ENCODE peak calls at places on chromosomes 4 and X, in nine cellular contexts. One of them, this sample, is unnamed. For H3K27me3, the result is how much of the 10 kb centered on the place peaks cover.

GRCh38 chrX:45228126-45228525 is 27.4 kb upstream of the DIPK2B start:
- DNase-seq in HepG2: no peak
- DNase-seq in spleen: no peak
- DNase-seq in HCT116: no peak
- DNase-seq in SK-N-SH: no peak
- DNase-seq in transverse colon: no peak
- DNase-seq in GM23338: no peak
- DNase-seq in endothelial cell of umbilical vein: no peak
- DNase-seq in breast epithelium: no peak
- DNase-seq in this sample: no peak

GRCh38 chr4:80781436-80781835 is 249.1 kb upstream of the BMP3 start:
- DNase-seq in HepG2: no peak
- DNase-seq in spleen: no peak
- DNase-seq in HCT116: no peak
- DNase-seq in SK-N-SH: no peak
- DNase-seq in transverse colon: no peak
- DNase-seq in GM23338: no peak
- DNase-seq in endothelial cell of umbilical vein: no peak
- DNase-seq in breast epithelium: no peak
- DNase-seq in this sample: no peak

GRCh38 chr4:89539797-89540711 is 232.5 kb upstream of the GPRIN3 start:
- DNase-seq in HepG2: no peak
- DNase-seq in spleen: no peak
- DNase-seq in HCT116: no peak
- DNase-seq in SK-N-SH: no peak
- DNase-seq in transverse colon: no peak
- DNase-seq in GM23338: no peak
- DNase-seq in endothelial cell of umbilical vein: peak
- DNase-seq in breast epithelium: no peak
- DNase-seq in this sample: no peak

GRCh38 chr4:139763205-139763604 is 97.6 kb downstream of the MGST2 start:
- DNase-seq in HepG2: no peak
- DNase-seq in spleen: no peak
- DNase-seq in HCT116: no peak
- DNase-seq in SK-N-SH: peak
- DNase-seq in transverse colon: no peak
- DNase-seq in GM23338: peak
- DNase-seq in endothelial cell of umbilical vein: no peak
- DNase-seq in breast epithelium: no peak
- DNase-seq in this sample: no peak

GRCh38 chr4:122914292-122914904 is 8.0 kb downstream of the NUDT6 start:
- DNase-seq in HepG2: peak
- DNase-seq in spleen: no peak
- DNase-seq in HCT116: no peak
- DNase-seq in SK-N-SH: peak
- DNase-seq in transverse colon: no peak
- DNase-seq in GM23338: peak
- DNase-seq in endothelial cell of umbilical vein: peak
- DNase-seq in breast epithelium: no peak
- DNase-seq in this sample: no peak

GRCh38 chr4:3792813-3793212 is 26.6 kb downstream of the ADRA2C start:
- DNase-seq in HepG2: no peak
- DNase-seq in spleen: no peak
- DNase-seq in HCT116: no peak
- DNase-seq in SK-N-SH: peak
- DNase-seq in transverse colon: no peak
- DNase-seq in GM23338: peak
- DNase-seq in endothelial cell of umbilical vein: no peak
- DNase-seq in breast epithelium: no peak
- DNase-seq in this sample: no peak

GRCh38 chrX:1535241-1536041 is 1.5 kb downstream of the P2RY8 start:
- DNase-seq in HepG2: no peak
- DNase-seq in spleen: peak
- DNase-seq in HCT116: no peak
- DNase-seq in SK-N-SH: no peak
- DNase-seq in transverse colon: peak
- DNase-seq in GM23338: no peak
- DNase-seq in endothelial cell of umbilical vein: no peak
- DNase-seq in breast epithelium: no peak
- DNase-seq in this sample: no peak

GRCh38 chr4:159722052-159722451 is 619.2 kb downstream of the RAPGEF2 start:
- DNase-seq in HepG2: no peak
- DNase-seq in spleen: peak
- DNase-seq in HCT116: no peak
- DNase-seq in SK-N-SH: no peak
- DNase-seq in transverse colon: no peak
- DNase-seq in GM23338: no peak
- DNase-seq in endothelial cell of umbilical vein: no peak
- DNase-seq in breast epithelium: no peak
- DNase-seq in this sample: no peak

GRCh38 chrX:72308566-72309296 is 3.0 kb upstream of the CITED1 start:
- DNase-seq in HepG2: peak
- DNase-seq in spleen: peak
- DNase-seq in HCT116: peak
- DNase-seq in SK-N-SH: peak
- DNase-seq in transverse colon: peak
- DNase-seq in GM23338: peak
- DNase-seq in endothelial cell of umbilical vein: peak
- DNase-seq in breast epithelium: peak
- DNase-seq in this sample: peak

GRCh38 chr4:169975837-169976796 is 50.1 kb downstream of the MFAP3L start:
- DNase-seq in HepG2: peak
- DNase-seq in spleen: no peak
- DNase-seq in HCT116: no peak
- DNase-seq in SK-N-SH: no peak
- DNase-seq in transverse colon: peak
- DNase-seq in GM23338: no peak
- DNase-seq in endothelial cell of umbilical vein: no peak
- DNase-seq in breast epithelium: no peak
- DNase-seq in this sample: no peak

GRCh38 chr4:160510925-160511324 is 1408.0 kb downstream of the RAPGEF2 start:
- DNase-seq in HepG2: no peak
- DNase-seq in spleen: no peak
- DNase-seq in HCT116: no peak
- DNase-seq in SK-N-SH: no peak
- DNase-seq in transverse colon: no peak
- DNase-seq in GM23338: no peak
- DNase-seq in endothelial cell of umbilical vein: no peak
- DNase-seq in breast epithelium: no peak
- DNase-seq in this sample: no peak

GRCh38 chrX:17692709-17693346 is 44.5 kb upstream of the SCML1 start:
- DNase-seq in HepG2: no peak
- DNase-seq in spleen: no peak
- DNase-seq in HCT116: no peak
- DNase-seq in SK-N-SH: no peak
- DNase-seq in transverse colon: no peak
- DNase-seq in GM23338: peak
- DNase-seq in endothelial cell of umbilical vein: no peak
- DNase-seq in breast epithelium: no peak
- DNase-seq in this sample: no peak

GRCh38 chr4:144313370-144313769 is 172.9 kb upstream of the GYPA start:
- DNase-seq in HepG2: no peak
- DNase-seq in spleen: no peak
- DNase-seq in HCT116: no peak
- DNase-seq in SK-N-SH: no peak
- DNase-seq in transverse colon: no peak
- DNase-seq in GM23338: no peak
- DNase-seq in endothelial cell of umbilical vein: no peak
- DNase-seq in breast epithelium: no peak
- DNase-seq in this sample: no peak

GRCh38 chrX:65203545-65203944 is 227.3 kb upstream of the ZC4H2 start:
- DNase-seq in HepG2: no peak
- DNase-seq in spleen: no peak
- DNase-seq in HCT116: no peak
- DNase-seq in SK-N-SH: no peak
- DNase-seq in transverse colon: peak
- DNase-seq in GM23338: no peak
- DNase-seq in endothelial cell of umbilical vein: no peak
- DNase-seq in breast epithelium: no peak
- DNase-seq in this sample: no peak

GRCh38 chr4:14110407-14110806 is 482.9 kb upstream of the BOD1L1 start:
- DNase-seq in HepG2: no peak
- DNase-seq in spleen: no peak
- DNase-seq in HCT116: no peak
- DNase-seq in SK-N-SH: no peak
- DNase-seq in transverse colon: no peak
- DNase-seq in GM23338: no peak
- DNase-seq in endothelial cell of umbilical vein: no peak
- DNase-seq in breast epithelium: no peak
- DNase-seq in this sample: no peak

GRCh38 chr4:72313121-72313520 is 255.9 kb downstream of the ADAMTS3 start:
- DNase-seq in HepG2: no peak
- DNase-seq in spleen: no peak
- DNase-seq in HCT116: no peak
- DNase-seq in SK-N-SH: no peak
- DNase-seq in transverse colon: no peak
- DNase-seq in GM23338: no peak
- DNase-seq in endothelial cell of umbilical vein: no peak
- DNase-seq in breast epithelium: peak
- DNase-seq in this sample: no peak

DNA sequence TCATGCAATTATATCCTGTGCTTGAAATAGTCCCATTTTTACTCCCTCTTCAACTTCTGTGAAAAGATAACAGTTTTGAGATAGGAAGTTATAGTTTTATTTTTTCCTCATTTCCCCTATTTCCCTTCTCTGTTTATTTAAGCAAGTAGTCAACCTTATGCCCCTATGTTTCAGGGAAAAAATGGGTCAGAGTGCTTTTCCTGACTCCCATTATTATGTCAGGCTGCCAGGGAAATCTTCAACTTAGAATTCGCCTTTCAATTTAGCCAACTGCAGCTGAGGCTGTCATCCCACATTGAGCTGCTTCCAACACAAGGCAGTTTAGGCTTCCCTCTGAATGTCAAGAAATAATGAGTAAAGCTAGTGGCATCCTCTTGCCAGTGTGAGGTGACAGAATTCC is 42.3 kb downstream of the NXT2 start:
- DNase-seq in HepG2: no peak
- DNase-seq in spleen: no peak
- DNase-seq in HCT116: no peak
- DNase-seq in SK-N-SH: no peak
- DNase-seq in transverse colon: no peak
- DNase-seq in GM23338: no peak
- DNase-seq in endothelial cell of umbilical vein: peak
- DNase-seq in breast epithelium: no peak
- DNase-seq in this sample: no peak
- H3K27me3 ChIP-seq in HepG2: under half
- H3K27me3 ChIP-seq in spleen: under half
- H3K27me3 ChIP-seq in HCT116: under half
- H3K27me3 ChIP-seq in SK-N-SH: under half
- H3K27me3 ChIP-seq in transverse colon: under half
- H3K27me3 ChIP-seq in GM23338: under half
- H3K27me3 ChIP-seq in endothelial cell of umbilical vein: under half
- H3K27me3 ChIP-seq in breast epithelium: under half
- H3K27me3 ChIP-seq in this sample: under half

DNA sequence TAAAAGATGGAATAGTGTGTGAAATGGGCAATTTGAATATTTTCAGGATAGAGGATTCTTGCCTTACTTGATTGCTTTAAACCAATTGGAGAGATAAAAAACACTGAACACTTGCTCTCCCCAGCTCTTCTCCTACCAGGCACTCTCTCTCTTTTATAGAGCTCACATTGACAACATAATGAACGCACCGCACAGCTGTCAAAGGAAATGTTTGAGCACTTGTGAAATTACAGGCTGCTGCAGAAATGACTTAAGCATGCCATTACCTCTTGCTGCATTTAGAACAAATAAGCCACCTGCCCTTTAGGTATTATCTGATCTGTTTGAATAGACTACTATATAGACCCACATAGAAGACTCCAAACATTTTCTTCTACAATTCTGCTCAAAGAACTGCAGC is 227.7 kb downstream of the C4orf33 start:
- DNase-seq in HepG2: no peak
- DNase-seq in spleen: no peak
- DNase-seq in HCT116: no peak
- DNase-seq in SK-N-SH: no peak
- DNase-seq in transverse colon: no peak
- DNase-seq in GM23338: no peak
- DNase-seq in endothelial cell of umbilical vein: no peak
- DNase-seq in breast epithelium: no peak
- DNase-seq in this sample: no peak
- TF ChIP-seq POLR2AphosphoS5 in HepG2: no peak
- TF ChIP-seq POLR2AphosphoS5 in spleen: no peak
- TF ChIP-seq POLR2AphosphoS5 in HCT116: no peak
- TF ChIP-seq POLR2AphosphoS5 in SK-N-SH: no peak
- TF ChIP-seq POLR2AphosphoS5 in transverse colon: no peak
- TF ChIP-seq POLR2AphosphoS5 in GM23338: no peak
- TF ChIP-seq POLR2AphosphoS5 in endothelial cell of umbilical vein: no peak
- TF ChIP-seq POLR2AphosphoS5 in breast epithelium: no peak
- TF ChIP-seq POLR2AphosphoS5 in this sample: no peak

DNA sequence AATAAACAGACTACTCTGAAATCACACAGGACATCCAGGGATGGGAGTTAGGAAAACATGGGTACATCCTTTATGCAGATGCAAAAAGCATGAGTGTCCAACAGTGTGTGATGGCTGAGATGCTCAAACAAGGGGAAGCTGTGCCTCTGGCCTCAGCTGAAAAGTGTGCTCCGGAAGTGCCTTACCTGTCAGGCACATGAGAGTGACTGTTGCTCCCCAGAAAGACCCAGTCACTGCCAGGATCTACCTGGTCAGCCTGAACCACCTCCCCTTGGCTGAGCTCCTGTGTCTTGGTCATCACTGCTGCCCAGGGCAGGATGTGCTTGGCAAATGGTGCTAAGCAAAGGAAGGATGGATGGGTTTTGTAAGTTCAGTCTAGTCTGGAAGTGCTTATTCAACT is 4.0 kb downstream of the PPP2R2C start:
- DNase-seq in HepG2: no peak
- DNase-seq in spleen: peak
- DNase-seq in HCT116: no peak
- DNase-seq in SK-N-SH: no peak
- DNase-seq in transverse colon: no peak
- DNase-seq in GM23338: no peak
- DNase-seq in endothelial cell of umbilical vein: no peak
- DNase-seq in breast epithelium: no peak
- DNase-seq in this sample: no peak
- H3K27me3 ChIP-seq in HepG2: half or more
- H3K27me3 ChIP-seq in spleen: half or more
- H3K27me3 ChIP-seq in HCT116: under half
- H3K27me3 ChIP-seq in SK-N-SH: under half
- H3K27me3 ChIP-seq in transverse colon: half or more
- H3K27me3 ChIP-seq in GM23338: half or more
- H3K27me3 ChIP-seq in endothelial cell of umbilical vein: under half
- H3K27me3 ChIP-seq in breast epithelium: under half
- H3K27me3 ChIP-seq in this sample: under half

DNA sequence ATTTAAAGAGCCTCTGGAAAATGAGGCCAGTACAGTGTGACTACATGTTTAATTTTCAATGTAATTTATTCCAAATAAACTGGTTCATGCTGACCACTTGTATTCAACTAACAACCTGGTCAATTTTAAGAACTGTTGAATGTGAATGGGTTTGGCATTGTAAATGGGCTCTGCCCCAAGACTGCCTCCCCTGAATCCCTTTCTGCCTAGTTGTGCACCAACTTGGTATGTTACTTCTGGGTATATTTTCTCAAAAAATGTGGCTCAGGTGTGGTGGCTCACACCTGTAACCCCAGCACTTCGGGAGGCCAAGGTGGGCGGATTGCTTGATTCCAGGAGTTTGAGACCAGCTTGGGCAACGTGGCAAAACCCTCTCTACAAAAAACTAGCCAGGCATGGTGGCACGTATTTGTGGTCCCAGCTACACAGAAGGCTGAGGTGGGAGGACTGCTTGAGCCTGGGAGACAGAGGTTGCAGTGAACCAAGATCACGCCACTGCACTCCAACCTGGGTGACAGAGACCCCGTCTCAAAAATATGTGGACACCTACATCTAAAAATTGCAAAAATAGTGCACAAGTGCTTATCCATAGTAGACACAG is 7.2 kb downstream of the RPL9 start:
- DNase-seq in HepG2: no peak
- DNase-seq in spleen: no peak
- DNase-seq in HCT116: no peak
- DNase-seq in SK-N-SH: no peak
- DNase-seq in transverse colon: no peak
- DNase-seq in GM23338: no peak
- DNase-seq in endothelial cell of umbilical vein: no peak
- DNase-seq in breast epithelium: no peak
- DNase-seq in this sample: no peak
- TF ChIP-seq POLR2AphosphoS5 in HepG2: no peak
- TF ChIP-seq POLR2AphosphoS5 in spleen: no peak
- TF ChIP-seq POLR2AphosphoS5 in HCT116: no peak
- TF ChIP-seq POLR2AphosphoS5 in SK-N-SH: no peak
- TF ChIP-seq POLR2AphosphoS5 in transverse colon: no peak
- TF ChIP-seq POLR2AphosphoS5 in GM23338: no peak
- TF ChIP-seq POLR2AphosphoS5 in endothelial cell of umbilical vein: no peak
- TF ChIP-seq POLR2AphosphoS5 in breast epithelium: no peak
- TF ChIP-seq POLR2AphosphoS5 in this sample: no peak